ENCODE peak calls at places on chromosomes 16 and 17, in seven cellular contexts. A, J, N, F, R, Q and Z are unnamed samples.

GRCh38 chr17:8965394-8966168 is at the start of gene PIK3R5:
- DNase-seq in R (peak), J (no peak), N (peak), A (no peak), Q (peak), F (no peak), Z (no peak)

GRCh38 chr17:76125922-76126321 is 15.1 kb downstream of the FOXJ1 start:
- DNase-seq in A (no peak), Q (no peak), J (no peak), R (no peak), N (no peak), F (no peak), Z (no peak)

GRCh38 chr16:70703835-70704381 is 18.1 kb upstream of the MTSS2 start:
- DNase-seq in Q (no peak), R (no peak), F (no peak), J (no peak), N (no peak), A (no peak), Z (no peak)

GRCh38 chr16:53085539-53086450 is 31.0 kb downstream of the CHD9 start:
- DNase-seq in N (no peak), R (no peak), A (no peak), J (no peak), F (no peak), Q (no peak), Z (peak)

GRCh38 chr17:5135726-5136579 is 20.1 kb downstream of the USP6 start:
- DNase-seq in N (no peak), Q (no peak), R (no peak), A (no peak), F (no peak), J (no peak), Z (no peak)

GRCh38 chr16:10979717-10980601 is 35.6 kb downstream of the CLEC16A start:
- DNase-seq in Q (no peak), A (peak), J (no peak), R (no peak), F (peak), N (no peak), Z (peak)

GRCh38 chr16:86343733-86344585 is 166.4 kb upstream of the FOXF1 start:
- DNase-seq in J (no peak), Q (no peak), F (no peak), R (no peak), A (no peak), N (no peak), Z (no peak)

GRCh38 chr17:40121191-40121885 is 433 bp upstream of the MSL1 start:
- DNase-seq in Q (peak), J (no peak), R (peak), N (no peak), F (peak), A (no peak), Z (no peak)